ENCODE peak calls at places on chromosomes 7 and 10, in four cellular contexts. R is CD4-positive, alpha-beta T cell; C is WTC11; W is fibroblast of the aortic adventitia. H is an unnamed sample.
A peak's percentile ranks its signal among the peaks of the same experiment; 100 is the strongest.

GRCh38 chr7:4024133-4024532 is 658.0 kb upstream of the FOXK1 start:
- DNase-seq in W (no peak), R (no peak), C (no peak), H (no peak)

GRCh38 chr10:1379601-1380000 is 323.4 kb downstream of the WDR37 start:
- DNase-seq in R (no peak), C (peak; percentile 72), W (no peak), H (no peak)

GRCh38 chr7:44162785-44163395 is 21.8 kb upstream of the MYL7 start:
- DNase-seq in R (no peak), W (no peak), C (no peak), H (no peak)

GRCh38 chr10:15045380-15045779 is 1.6 kb downstream of the OLAH start:
- DNase-seq in R (no peak), C (no peak), W (no peak), H (no peak)

GRCh38 chr10:57017356-57018037 is 656.4 kb upstream of the ZWINT start:
- DNase-seq in C (no peak), W (no peak), R (no peak), H (no peak)

GRCh38 chr7:80632074-80632473 is 6.4 kb upstream of the CD36 start:
- DNase-seq in R (no peak), C (no peak), W (no peak), H (no peak)

GRCh38 chr7:12772768-12773167 is 85.3 kb downstream of the ARL4A start:
- DNase-seq in R (no peak), W (no peak), C (no peak), H (no peak)

GRCh38 chr10:63129888-63130287 is 3.2 kb upstream of the NRBF2 start:
- DNase-seq in C (no peak), W (peak; percentile 6), R (no peak), H (no peak)

GRCh38 chr10:7611909-7612308 is 54.9 kb downstream of the ITIH5 start:
- DNase-seq in W (peak; percentile 19), C (no peak), R (no peak), H (no peak)

GRCh38 chr10:33227489-33227888 is 107.0 kb downstream of the NRP1 start:
- DNase-seq in R (no peak), W (peak; percentile 80), C (no peak), H (no peak)

GRCh38 chr7:1123721-1124120 is 35.8 kb downstream of the GPER1 start:
- DNase-seq in R (no peak), W (peak; percentile 95), C (peak; percentile 86), H (peak; percentile 85)
- TF ChIP-seq CTCF in R (no peak), W (peak; percentile 89), C (no peak), H (peak; percentile 45)

DNA sequence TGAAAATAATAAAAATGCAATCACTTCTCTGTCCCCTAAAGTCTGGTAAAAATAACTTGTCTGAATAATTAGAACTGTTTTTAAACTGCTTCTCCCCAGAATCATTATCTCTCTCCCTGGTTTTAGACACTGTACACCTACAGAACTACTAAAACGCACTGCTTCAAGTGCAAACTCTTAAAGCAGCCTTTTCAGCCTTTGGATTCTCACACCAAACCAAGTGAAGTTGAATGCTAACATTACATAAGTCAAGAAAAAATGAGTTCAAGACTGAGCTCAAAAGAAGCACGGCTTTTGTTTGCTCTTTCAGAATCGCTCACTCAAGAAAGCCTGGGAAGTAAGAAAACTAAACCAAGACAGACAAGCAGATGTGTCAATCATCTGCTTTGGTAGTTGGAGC is 188.8 kb downstream of the LSM5 start:
- DNase-seq in W (no peak), R (no peak), C (no peak), H (no peak)
- TF ChIP-seq CTCF in W (no peak), R (no peak), C (no peak), H (no peak)

GRCh38 chr10:124256151-124256550 is 162.6 kb downstream of the OAT start:
- DNase-seq in W (no peak), C (no peak), R (no peak), H (no peak)
- TF ChIP-seq CTCF in W (no peak), C (no peak), R (no peak), H (no peak)

DNA sequence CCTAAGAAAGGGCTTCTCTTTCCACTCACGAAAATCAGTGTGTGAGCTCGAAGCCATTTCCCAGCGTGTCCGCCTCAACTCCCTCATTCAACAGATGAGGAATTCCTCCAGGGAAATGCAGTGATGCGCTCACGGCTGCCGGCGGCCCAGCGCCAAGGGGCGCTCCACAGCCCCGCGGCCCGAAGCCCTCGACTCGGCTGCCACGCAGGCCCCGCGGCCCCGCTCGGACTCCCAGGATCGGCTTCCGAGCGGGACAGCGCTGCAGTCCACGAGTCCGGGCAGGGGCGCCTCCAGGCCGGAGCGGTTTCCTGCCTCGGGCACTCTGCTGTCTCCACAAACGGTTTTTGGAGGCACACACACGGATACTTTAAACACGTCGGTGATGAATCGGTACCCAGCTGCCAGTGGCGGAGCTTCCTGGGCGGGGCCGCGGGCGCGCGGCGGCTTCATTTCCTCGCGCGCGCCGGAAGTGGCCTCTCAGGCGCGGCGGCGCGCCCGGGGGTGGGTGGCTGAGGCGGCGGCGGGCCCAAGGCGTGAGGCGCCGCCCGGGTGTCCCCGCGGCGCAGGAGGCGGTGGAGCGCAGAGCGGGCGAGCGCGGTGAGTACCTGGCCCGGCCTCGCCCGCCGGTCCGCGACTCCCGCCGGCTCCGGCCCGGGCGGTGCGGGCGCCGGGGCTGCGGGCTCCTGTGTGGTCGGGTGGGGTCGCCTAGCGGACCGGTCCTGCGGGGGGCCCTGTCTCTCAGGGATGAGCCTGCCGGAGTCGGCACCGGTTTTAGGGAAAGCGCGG is at the start of gene CSGALNACT2:
- DNase-seq in R (peak; percentile 80), C (peak; percentile 61), W (peak; percentile 81), H (peak; percentile 87)
- TF ChIP-seq CTCF in R (no peak), C (no peak), W (no peak), H (no peak)

GRCh38 chr7:121752706-121753105 is 120.3 kb upstream of the PTPRZ1 start:
- DNase-seq in R (no peak), W (peak; percentile 43), C (no peak), H (no peak)
- TF ChIP-seq CTCF in R (no peak), W (peak; percentile 47), C (no peak), H (peak; percentile 19)

DNA sequence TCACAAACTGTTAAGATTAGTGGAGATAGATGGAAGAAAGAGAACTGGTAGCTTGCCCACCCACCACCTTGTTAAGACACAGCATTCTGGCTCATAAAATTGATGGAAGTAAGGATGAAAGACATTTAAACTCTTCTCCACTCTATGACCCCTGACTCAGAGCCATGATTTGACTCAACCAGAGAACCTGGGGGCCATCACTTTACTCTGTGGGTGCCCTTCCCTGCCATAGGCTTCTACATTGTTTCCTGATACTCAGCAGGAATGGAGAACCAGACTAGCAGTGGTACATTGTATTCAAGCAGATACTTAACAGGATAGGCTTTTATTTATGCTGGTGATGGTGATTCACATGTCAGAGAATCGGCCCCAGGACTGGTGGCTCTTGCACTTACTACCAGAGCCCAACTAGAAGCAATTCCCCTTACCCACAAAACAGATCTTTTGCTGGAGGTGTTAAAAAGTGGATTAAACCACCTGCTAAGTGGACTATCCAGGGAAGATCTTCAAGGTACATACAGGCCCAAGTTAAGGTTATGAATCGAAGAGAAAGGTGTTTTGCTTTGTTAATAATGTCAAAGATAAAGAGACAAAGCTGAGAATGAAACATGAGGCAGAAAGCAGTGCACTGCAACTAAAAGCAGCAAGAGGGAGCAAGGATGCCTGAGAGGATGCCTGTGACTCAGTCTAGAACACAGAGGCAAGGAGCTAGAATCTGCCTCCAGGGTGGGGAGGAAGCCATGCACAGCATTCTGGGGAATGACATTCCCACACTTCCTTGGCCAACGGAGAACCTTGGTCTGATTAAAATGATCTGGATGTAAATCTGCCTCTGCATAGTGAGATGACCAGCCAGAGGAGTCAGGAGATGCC is 36.0 kb upstream of the GLI3 start:
- DNase-seq in R (no peak), C (peak; percentile 16), W (peak; percentile 31), H (no peak)
- TF ChIP-seq CTCF in R (no peak), C (no peak), W (peak; percentile 53), H (no peak)

DNA sequence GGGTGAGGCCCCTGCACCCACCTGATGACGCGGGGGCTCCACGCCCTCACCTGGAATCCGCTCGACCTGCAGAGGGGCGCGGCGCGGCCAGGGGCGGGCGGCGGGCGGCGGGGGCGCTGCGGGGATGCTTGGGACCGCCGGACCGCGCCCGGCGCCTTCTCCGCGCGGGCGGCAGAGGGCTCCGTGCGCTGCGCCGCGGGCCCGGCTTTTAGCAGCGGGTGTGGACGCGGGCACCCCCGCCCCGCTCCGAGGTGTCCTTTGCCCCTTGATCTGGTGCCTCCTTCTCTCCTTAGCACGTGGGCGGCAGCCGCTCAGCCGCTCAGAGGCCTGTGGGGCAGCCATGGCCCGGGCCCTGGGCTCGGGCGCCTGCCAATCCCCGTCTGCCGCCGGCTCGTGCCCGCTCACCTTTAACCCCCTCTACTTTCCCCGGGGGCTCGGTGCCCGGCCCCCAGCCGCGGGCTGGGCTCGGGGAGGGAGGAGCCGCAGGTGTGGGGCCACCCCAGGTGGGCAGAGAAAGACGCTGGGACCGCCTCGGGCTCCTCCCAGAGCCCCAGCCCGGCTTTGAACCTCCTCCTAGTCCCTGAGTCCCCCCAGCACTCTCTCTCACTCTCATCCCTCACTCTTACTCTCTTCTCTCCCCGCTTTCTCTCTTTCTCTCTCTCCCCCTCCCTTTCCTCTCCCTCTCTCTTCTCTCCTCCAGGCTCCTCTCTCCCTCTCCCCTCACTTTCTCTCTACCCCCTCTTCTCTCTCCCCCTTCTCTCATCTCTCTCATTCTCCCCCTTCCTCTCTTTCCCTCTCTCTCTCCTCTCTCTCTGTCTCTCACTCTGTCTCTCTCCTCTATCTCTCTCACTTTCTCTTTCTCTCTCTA is 19.7 kb upstream of the VPS37D start:
- DNase-seq in C (peak; percentile 38), R (no peak), W (no peak), H (peak; percentile 34)
- TF ChIP-seq CTCF in C (no peak), R (no peak), W (peak; percentile 7), H (no peak)

H was measured in glutamatergic neuron.